ENCODE peak calls at places on chromosomes 11 and 22, in eight cellular contexts. R is WTC11; V is A172; A is activated CD4-positive, alpha-beta T cell treated with anti-CD3 and anti-CD28 coated beads, Interleukin-2, amount 50 U/mL, for 4 hours; Q is osteocyte; P is CD4-positive, alpha-beta memory T cell; B is endothelial cell of umbilical vein; T is NCI-H1092 treated with DMSO at 0.1 percent for 48 hours. H is an unnamed sample.

GRCh38 chr22:17871726-17872458 is 97.6 kb upstream of the BID start:
- DNase-seq in R (no peak), V (no peak), A (no peak), Q (no peak), P (no peak), B (no peak), T (no peak), H (no peak)

GRCh38 chr22:22752556-22753477 is 108.4 kb downstream of the GGTLC2 start:
- DNase-seq in R (no peak), V (no peak), A (no peak), Q (peak; percentile 59), P (peak; percentile 43), B (no peak), T (no peak), H (no peak)

GRCh38 chr11:13928566-13929251 is 33.8 kb upstream of the SPON1 start:
- DNase-seq in R (no peak), V (peak; percentile 67), A (no peak), Q (no peak), P (no peak), B (peak; percentile 84), T (no peak), H (no peak)

GRCh38 chr22:36757608-36758220 is 18.2 kb downstream of the IFT27 start:
- DNase-seq in R (peak; percentile 93), V (peak; percentile 40), A (peak; percentile 70), Q (peak; percentile 88), P (peak; percentile 56), B (peak; percentile 53), T (peak; percentile 59), H (peak; percentile 92)

GRCh38 chr11:67365756-67366384 is 7.5 kb downstream of the CLCF1 start:
- DNase-seq in R (no peak), V (no peak), A (no peak), Q (no peak), P (no peak), B (no peak), T (no peak), H (no peak)

GRCh38 chr11:86244063-86244521 is 461 bp upstream of the EED start:
- DNase-seq in R (peak; percentile 89), V (peak; percentile 85), A (peak; percentile 88), Q (peak; percentile 94), P (peak; percentile 91), B (no peak), T (no peak), H (peak; percentile 86)

GRCh38 chr22:49258107-49259010 is 569.3 kb downstream of the BRD1 start:
- DNase-seq in R (no peak), V (no peak), A (no peak), Q (peak; percentile 76), P (no peak), B (no peak), T (no peak), H (no peak)

GRCh38 chr22:20022231-20023069 is 1.5 kb downstream of the TANGO2 start:
- DNase-seq in R (no peak), V (no peak), A (no peak), Q (no peak), P (no peak), B (no peak), T (no peak), H (no peak)

GRCh38 chr11:4065086-4065485 is 29.5 kb upstream of the RRM1 start:
- DNase-seq in R (no peak), V (no peak), A (no peak), Q (no peak), P (no peak), B (no peak), T (no peak), H (no peak)